ENCODE peak calls at places on chromosomes 13 and 19, in seven cellular contexts. B is foreskin fibroblast; Q is Caco-2; O is A549; F is heart left ventricle; H is lower leg skin; S is CD8-positive, alpha-beta T cell. E is an unnamed sample.

GRCh38 chr13:30453727-30454126 is 12.0 kb downstream of the HMGB1 start:
- DNase-seq in H (no peak), B (peak), Q (no peak), F (no peak), O (no peak), S (no peak), E (peak)

GRCh38 chr13:45705936-45706335 is 3.8 kb downstream of the CBY2 start:
- DNase-seq in H (no peak), O (no peak), B (no peak), F (no peak), S (no peak), Q (no peak), E (peak)

GRCh38 chr19:52270266-52270885 is 989 bp downstream of the ZNF766 start:
- DNase-seq in S (no peak), H (no peak), B (peak), Q (peak), F (peak), O (peak), E (peak)

GRCh38 chr19:868458-869244 is 9.2 kb downstream of the CFD start:
- DNase-seq in O (no peak), H (no peak), S (no peak), B (no peak), F (no peak), Q (no peak), E (no peak)

GRCh38 chr19:39405261-39405912 is 1.3 kb upstream of the ZFP36 start:
- DNase-seq in H (no peak), O (no peak), S (no peak), F (no peak), Q (no peak), B (peak), E (no peak)

GRCh38 chr19:48403606-48404005 is 10.1 kb downstream of the GRIN2D start:
- DNase-seq in H (no peak), B (peak), S (peak), Q (peak), F (no peak), O (no peak), E (peak)

GRCh38 chr19:3618144-3618810 is 8.3 kb downstream of the CACTIN start:
- DNase-seq in Q (peak), F (peak), O (no peak), S (peak), B (peak), H (no peak), E (peak)

GRCh38 chr19:46073268-46073922 is 32.6 kb upstream of the IGFL4 start:
- DNase-seq in O (no peak), B (peak), F (no peak), S (no peak), H (no peak), Q (no peak), E (no peak)

GRCh38 chr19:18202759-18203407 is 959 bp downstream of the RAB3A start:
- DNase-seq in Q (peak), B (peak), H (no peak), O (no peak), F (no peak), S (peak), E (peak)

GRCh38 chr13:110726726-110727125 is 13.2 kb downstream of the ING1 start:
- DNase-seq in O (no peak), S (peak), H (no peak), B (no peak), F (no peak), Q (no peak), E (peak)

GRCh38 chr19:39156891-39157230 is 31.3 kb downstream of the PAK4 start:
- DNase-seq in O (no peak), F (no peak), S (no peak), Q (no peak), H (no peak), B (no peak), E (no peak)

GRCh38 chr13:46521921-46522691 is 30.9 kb upstream of the LRCH1 start:
- DNase-seq in B (peak), F (no peak), H (no peak), O (no peak), S (no peak), Q (no peak), E (no peak)

GRCh38 chr19:38440592-38440991 is 7.1 kb downstream of the RYR1 start:
- DNase-seq in F (no peak), S (no peak), H (no peak), Q (no peak), O (no peak), B (no peak), E (no peak)

GRCh38 chr13:102402292-102402691 is 444 bp upstream of the FGF14 start:
- DNase-seq in Q (no peak), O (no peak), H (peak), B (peak), S (no peak), F (peak), E (no peak)

GRCh38 chr13:46756977-46757376 is 40.0 kb downstream of the ESD start:
- DNase-seq in O (no peak), H (no peak), F (no peak), B (peak), Q (no peak), S (no peak), E (no peak)

GRCh38 chr19:55172741-55173140 is 6.3 kb upstream of the DNAAF3 start:
- DNase-seq in S (no peak), Q (no peak), B (peak), H (no peak), O (no peak), F (no peak), E (no peak)

DNA sequence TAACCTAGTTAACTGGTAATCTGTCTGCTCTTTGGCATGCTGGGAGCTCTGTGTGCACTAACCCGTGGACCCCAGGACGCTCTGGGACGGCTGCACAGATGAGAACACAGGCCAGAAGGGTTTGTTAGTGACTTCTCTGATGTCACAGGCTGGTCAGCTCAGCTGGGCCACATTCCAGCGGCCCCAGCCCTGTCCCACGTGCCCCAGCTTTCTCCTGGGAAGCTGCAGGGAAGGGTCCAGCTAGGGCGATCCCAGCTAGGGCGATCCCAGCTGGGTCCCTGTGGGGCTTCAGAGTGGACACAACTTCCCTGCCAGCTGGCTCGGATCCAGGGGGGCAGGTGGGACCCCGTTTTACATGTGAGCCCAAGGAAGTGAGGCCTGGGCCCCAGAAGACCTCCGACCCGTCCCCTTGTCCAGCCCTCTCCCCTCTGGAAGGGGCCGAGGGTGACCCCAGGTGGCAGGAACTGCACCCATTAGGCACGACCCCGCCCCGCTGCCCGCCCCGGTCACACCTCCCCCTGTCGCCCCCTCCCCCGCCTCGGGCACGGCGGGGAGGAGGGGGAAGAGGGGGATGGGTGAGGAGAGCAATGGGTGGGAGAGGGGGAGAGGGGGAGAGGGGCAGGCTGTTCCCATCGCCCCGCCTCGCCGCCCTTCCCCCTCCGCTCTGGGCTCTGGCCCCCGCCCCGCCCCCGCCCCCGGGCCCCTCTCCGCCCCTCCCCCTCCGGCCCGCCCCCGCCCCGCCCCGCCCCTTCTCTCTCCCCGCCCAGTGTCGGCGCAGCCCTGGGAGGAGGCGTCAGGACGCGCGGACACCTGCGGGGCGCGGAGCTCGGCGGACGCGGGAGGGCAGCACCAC is 75.2 kb upstream of the MCF2L start:
- DNase-seq in H (no peak), B (peak), S (no peak), F (no peak), O (peak), Q (peak), E (no peak)
- H3K4me3 ChIP-seq in H (no peak), B (no peak), S (no peak), F (peak), O (peak), Q (peak), E (no peak)

DNA sequence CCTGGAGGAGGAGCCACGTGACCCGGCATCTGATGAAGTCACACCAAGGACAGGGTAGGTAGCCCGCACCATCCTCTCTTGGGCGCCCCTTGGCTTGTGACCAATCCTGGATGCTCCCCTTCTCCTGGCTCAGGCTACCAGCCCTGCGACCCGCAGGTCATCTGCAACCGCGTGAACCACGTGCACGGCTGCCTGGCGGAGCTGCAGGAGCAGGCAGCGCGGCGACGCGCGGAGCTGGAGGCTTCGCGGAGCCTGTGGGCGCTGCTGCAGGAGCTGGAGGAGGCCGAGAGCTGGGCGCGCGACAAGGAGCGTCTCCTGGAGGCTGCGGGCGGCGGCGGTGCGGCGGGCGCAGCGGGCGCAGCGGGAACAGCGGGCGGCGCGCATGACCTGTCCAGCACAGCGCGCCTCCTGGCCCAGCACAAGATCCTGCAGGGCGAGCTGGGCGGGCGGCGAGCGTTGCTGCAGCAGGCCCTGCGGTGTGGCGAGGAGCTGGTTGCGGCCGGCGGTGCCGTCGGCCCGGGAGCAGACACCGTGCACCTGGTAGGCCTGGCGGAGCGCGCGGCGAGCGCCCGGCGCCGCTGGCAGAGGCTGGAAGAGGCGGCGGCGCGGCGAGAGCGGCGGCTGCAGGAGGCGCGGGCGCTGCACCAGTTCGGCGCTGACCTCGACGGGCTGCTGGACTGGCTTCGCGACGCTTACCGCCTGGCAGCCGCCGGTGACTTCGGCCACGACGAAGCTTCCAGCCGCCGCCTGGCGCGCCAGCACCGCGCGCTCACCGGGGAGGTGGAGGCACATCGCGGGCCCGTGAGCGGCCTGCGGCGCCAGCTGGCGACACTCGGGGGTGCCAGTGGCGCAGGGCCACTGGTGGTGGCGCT is 45.9 kb downstream of the SPTBN4 start:
- DNase-seq in H (no peak), F (no peak), S (no peak), Q (peak), B (peak), O (no peak), E (no peak)
- TF ChIP-seq CTCF in H (no peak), F (no peak), S (no peak), Q (no peak), B (no peak), O (no peak), E (no peak)

GRCh38 chr19:2035590-2035991 is 15.5 kb downstream of the MKNK2 start:
- DNase-seq in H (no peak), B (no peak), F (no peak), S (no peak), O (no peak), Q (no peak), E (peak)
- H3K4me3 ChIP-seq in H (no peak), B (no peak), F (no peak), S (no peak), O (no peak), Q (no peak), E (no peak)

GRCh38 chr13:90362718-90363117 is 984.8 kb upstream of the MIR17HG start:
- DNase-seq in O (no peak), S (no peak), Q (no peak), F (no peak), B (no peak), H (no peak), E (no peak)

GRCh38 chr13:90360785-90361184 is 986.7 kb upstream of the MIR17HG start:
- DNase-seq in O (no peak), Q (no peak), F (no peak), H (no peak), S (no peak), B (no peak), E (no peak)

DNA sequence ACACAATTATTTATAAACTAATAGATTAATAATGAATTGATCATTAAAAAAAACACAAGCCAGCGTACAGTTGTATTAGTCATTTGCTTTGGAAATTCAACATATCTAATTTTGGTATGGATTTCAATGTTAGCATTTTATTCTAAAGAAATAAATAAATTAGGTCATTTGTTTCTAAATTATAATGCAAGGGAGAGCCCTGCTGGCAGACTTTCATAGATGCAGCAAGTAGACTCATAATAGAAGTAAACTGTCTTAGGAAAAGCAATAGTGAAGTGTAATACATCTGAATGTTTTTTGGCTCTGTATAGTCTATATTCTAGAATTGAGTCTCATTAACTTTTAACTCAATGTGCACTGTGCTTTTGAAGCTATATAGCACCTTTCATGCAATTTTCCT is 982.4 kb upstream of the MIR17HG start:
- DNase-seq in B (no peak), S (no peak), O (no peak), Q (no peak), F (no peak), H (no peak), E (no peak)
- TF ChIP-seq CTCF in B (peak), S (no peak), O (peak), Q (no peak), F (peak), H (no peak), E (no peak)

GRCh38 chr19:13014101-13014920 is 19.0 kb downstream of the NFIX start:
- DNase-seq in H (no peak), O (no peak), B (no peak), F (no peak), S (no peak), Q (no peak), E (no peak)
- H3K4me3 ChIP-seq in H (no peak), O (no peak), B (no peak), F (peak), S (peak), Q (no peak), E (no peak)

E was measured in GM12865.